ENCODE peak calls at places on chromosome 1, in eight cellular contexts. U is brain microvascular endothelial cell, B is psoas muscle, L is fibroblast of mammary gland, W is stomach, C is adrenal gland, F is AG04449, I is heart left ventricle. P is an unnamed sample.

GRCh38 chr1:168603501-168604107 is 27.2 kb downstream of the XCL1 start:
- DNase-seq in F (no peak), L (peak), C (peak), U (peak), B (peak), W (peak), I (peak), P (no peak)

GRCh38 chr1:201711101-201711597 is 117.8 kb upstream of the IPO9 start:
- DNase-seq in I (peak), F (no peak), U (no peak), B (no peak), W (no peak), L (peak), C (no peak), P (no peak)

GRCh38 chr1:34199927-34200326 is 23.2 kb downstream of the C1orf94 start:
- DNase-seq in W (no peak), I (no peak), B (no peak), F (no peak), L (peak), U (no peak), C (peak), P (no peak)

GRCh38 chr1:117632269-117633067 is 26.6 kb downstream of the TENT5C start:
- DNase-seq in I (no peak), L (no peak), U (no peak), F (no peak), C (no peak), W (peak), B (no peak), P (no peak)

GRCh38 chr1:19678931-19679453 is 14.3 kb downstream of the HTR6 start:
- DNase-seq in U (no peak), I (no peak), B (no peak), W (no peak), F (no peak), C (no peak), L (no peak), P (no peak)

GRCh38 chr1:168342572-168343280 is 62.0 kb downstream of the TBX19 start:
- DNase-seq in F (peak), I (peak), L (peak), U (peak), C (peak), B (peak), W (peak), P (peak)

GRCh38 chr1:238485062-238485905 is 594.6 kb upstream of the ZP4 start:
- DNase-seq in B (no peak), U (peak), C (no peak), I (no peak), L (peak), W (no peak), F (no peak), P (no peak)

GRCh38 chr1:200473698-200474371 is 64.0 kb upstream of the ZNF281 start:
- DNase-seq in F (no peak), I (no peak), W (no peak), L (peak), B (no peak), U (no peak), C (no peak), P (no peak)

GRCh38 chr1:185824106-185824505 is 89.9 kb downstream of the HMCN1 start:
- DNase-seq in B (no peak), W (no peak), I (no peak), U (no peak), F (no peak), C (no peak), L (peak), P (no peak)

GRCh38 chr1:224183591-224184312 is 712 bp downstream of the DEGS1 start:
- DNase-seq in I (peak), W (peak), B (peak), U (peak), F (no peak), L (peak), C (peak), P (no peak)

GRCh38 chr1:150973826-150974579 is 632 bp downstream of the CERS2 start:
- DNase-seq in I (peak), U (no peak), L (peak), B (peak), F (no peak), W (peak), C (peak), P (no peak)

GRCh38 chr1:162070094-162070748 is 730 bp downstream of the NOS1AP start:
- DNase-seq in F (no peak), B (peak), L (no peak), W (peak), U (no peak), C (peak), I (no peak), P (no peak)

GRCh38 chr1:161021959-161022332 is 994 bp upstream of the F11R start:
- DNase-seq in C (no peak), W (no peak), F (no peak), U (no peak), B (no peak), I (no peak), L (no peak), P (no peak)

GRCh38 chr1:54324750-54325704 is 81.2 kb downstream of the SSBP3 start:
- DNase-seq in I (no peak), U (no peak), L (peak), C (no peak), W (no peak), F (no peak), B (no peak), P (no peak)

GRCh38 chr1:25109527-25109926 is 122.8 kb downstream of the SYF2 start:
- DNase-seq in B (no peak), U (no peak), I (no peak), W (no peak), L (no peak), F (no peak), C (no peak), P (no peak)

GRCh38 chr1:192477630-192478029 is 97.9 kb upstream of the RGS1 start:
- DNase-seq in I (no peak), L (peak), W (no peak), U (no peak), F (no peak), C (no peak), B (no peak), P (no peak)

GRCh38 chr1:233394860-233395717 is 67.6 kb downstream of the MAP3K21 start:
- DNase-seq in F (peak), U (peak), C (no peak), B (no peak), I (no peak), W (no peak), L (peak), P (peak)

GRCh38 chr1:45018599-45019230 is 6.7 kb downstream of the UROD start:
- DNase-seq in L (peak), I (no peak), U (peak), B (no peak), F (no peak), C (peak), W (peak), P (peak)

GRCh38 chr1:233168384-233168783 is 127.1 kb downstream of the PCNX2 start:
- DNase-seq in I (no peak), F (no peak), L (no peak), W (no peak), B (no peak), C (no peak), U (no peak), P (no peak)

GRCh38 chr1:201769966-201770365 is 59.0 kb upstream of the IPO9 start:
- DNase-seq in I (peak), L (peak), B (no peak), U (peak), C (no peak), F (no peak), W (no peak), P (no peak)

GRCh38 chr1:234433563-234434285 is 45.3 kb downstream of the TARBP1 start:
- DNase-seq in B (no peak), C (no peak), W (no peak), F (peak), I (no peak), U (peak), L (peak), P (peak)

DNA sequence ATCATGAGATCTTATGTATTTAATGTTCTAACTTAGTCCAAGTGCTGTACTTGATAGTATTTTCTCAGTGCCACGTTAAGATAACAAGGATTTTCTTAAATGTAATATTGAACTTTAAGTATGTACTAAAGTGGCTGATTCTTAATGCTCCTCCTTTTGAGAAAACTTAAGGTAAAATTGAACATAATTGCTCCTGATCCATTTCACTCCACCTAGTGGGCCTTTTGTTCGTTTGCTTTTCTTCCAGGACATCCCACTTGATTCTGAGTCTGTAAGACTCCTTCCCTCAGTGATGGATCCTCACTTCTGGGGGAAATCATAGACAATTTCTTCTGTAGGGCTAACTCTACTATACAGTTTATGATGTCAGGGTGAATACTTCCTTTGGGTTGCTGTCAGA is 173.1 kb downstream of the LMO4 start:
- DNase-seq in U (no peak), L (peak), W (no peak), I (no peak), F (no peak), B (no peak), C (no peak), P (no peak)
- TF ChIP-seq CTCF in U (peak), L (peak), W (no peak), I (no peak), F (no peak), B (no peak), C (no peak), P (peak)

GRCh38 chr1:88802404-88802803 is 89.0 kb downstream of the GTF2B start:
- DNase-seq in U (peak), W (no peak), F (no peak), C (no peak), B (no peak), L (peak), I (no peak), P (no peak)

GRCh38 chr1:88801575-88802208 is 89.7 kb downstream of the GTF2B start:
- DNase-seq in F (no peak), W (no peak), I (no peak), U (no peak), C (no peak), B (no peak), L (peak), P (no peak)

GRCh38 chr1:88802950-88803349 is 88.4 kb downstream of the GTF2B start:
- DNase-seq in U (peak), B (no peak), W (no peak), F (peak), I (no peak), L (peak), C (no peak), P (no peak)

GRCh38 chr1:88799433-88799832 is 91.9 kb downstream of the GTF2B start:
- DNase-seq in L (no peak), C (no peak), W (no peak), B (no peak), U (no peak), F (no peak), I (no peak), P (no peak)

GRCh38 chr1:88800382-88801051 is 90.8 kb downstream of the GTF2B start:
- DNase-seq in B (no peak), F (no peak), W (no peak), L (peak), U (peak), C (no peak), I (no peak), P (no peak)
- TF ChIP-seq CTCF in B (peak), F (no peak), W (no peak), L (peak), U (peak), C (peak), I (peak), P (peak)

GRCh38 chr1:204366759-204367158 is 7.0 kb upstream of the PLEKHA6 start:
- DNase-seq in B (no peak), C (no peak), I (no peak), W (no peak), L (no peak), F (no peak), U (no peak), P (no peak)
- TF ChIP-seq CTCF in B (peak), C (no peak), I (peak), W (no peak), L (peak), F (peak), U (peak), P (peak)

DNA sequence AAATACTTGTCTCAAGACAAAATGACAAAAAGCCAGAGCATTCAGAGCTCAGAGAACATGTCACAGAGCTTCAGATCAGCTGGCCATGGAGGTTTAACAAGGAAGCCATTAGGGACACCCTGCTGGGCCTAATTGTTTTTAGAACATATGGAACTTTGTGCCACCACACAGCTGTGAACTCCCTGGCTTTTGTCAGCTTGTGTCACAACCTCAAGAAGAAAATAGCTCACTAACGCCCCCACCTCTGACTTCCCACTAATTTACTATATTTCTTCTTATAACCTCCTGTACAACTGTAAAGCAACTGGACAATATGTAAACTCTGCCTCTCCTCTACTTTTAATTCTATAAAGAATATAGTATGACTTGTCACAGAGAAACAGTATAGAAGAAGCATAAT is 21.0 kb upstream of the TDRD10 start:
- DNase-seq in U (no peak), C (no peak), F (no peak), L (no peak), I (no peak), B (no peak), W (peak), P (no peak)
- TF ChIP-seq CTCF in U (no peak), C (no peak), F (no peak), L (no peak), I (no peak), B (no peak), W (no peak), P (no peak)

P was measured in AG04450.